ENCODE peak calls at places on chromosomes 6 and 20, in eight cellular contexts. G is right atrium auricular region, Q is psoas muscle, J is A549, O is SK-N-SH, N is AG04450, U is thoracic aorta, F is adrenal gland. A is an unnamed sample.
A peak's percentile ranks its signal among the peaks of the same experiment; 100 is the strongest.

GRCh38 chr6:140909620-140910019 is 1223.1 kb upstream of the GJE1 start:
- DNase-seq in J (no peak), O (no peak), F (no peak), G (no peak), U (no peak), Q (no peak), N (no peak), A (no peak)

GRCh38 chr20:58268421-58268821 is 40.0 kb upstream of the ANKRD60 start:
- DNase-seq in Q (no peak), G (no peak), J (peak; percentile 23), N (no peak), F (no peak), U (no peak), O (no peak), A (no peak)

GRCh38 chr20:63628246-63628975 is 1.5 kb upstream of the GMEB2 start:
- DNase-seq in G (peak; percentile 73), F (peak; percentile 69), Q (peak; percentile 59), J (peak; percentile 92), N (peak; percentile 16), U (no peak), O (peak; percentile 70), A (peak; percentile 74)

GRCh38 chr6:142531727-142532126 is 229.9 kb downstream of the ADGRG6 start:
- DNase-seq in G (no peak), J (no peak), N (no peak), Q (no peak), F (no peak), U (no peak), O (no peak), A (no peak)

GRCh38 chr6:21594427-21595264 is 1.1 kb downstream of the SOX4 start:
- DNase-seq in N (no peak), G (peak; percentile 72), Q (peak; percentile 56), J (peak; percentile 58), F (peak; percentile 67), O (peak; percentile 59), U (peak; percentile 9), A (peak; percentile 81)

GRCh38 chr20:32963176-32963575 is 41.1 kb downstream of the SUN5 start:
- DNase-seq in U (no peak), G (no peak), Q (no peak), O (peak; percentile 5), F (no peak), N (no peak), J (no peak), A (peak; percentile 36)

GRCh38 chr20:62452475-62453095 is 23.2 kb downstream of the GATA5 start:
- DNase-seq in U (no peak), Q (no peak), J (no peak), F (no peak), G (no peak), O (no peak), N (no peak), A (no peak)

GRCh38 chr20:8473459-8473858 is 341.4 kb downstream of the PLCB1 start:
- DNase-seq in G (no peak), O (no peak), U (no peak), N (no peak), Q (no peak), F (no peak), J (no peak), A (no peak)

GRCh38 chr6:42692151-42692911 is 30.1 kb downstream of the PRPH2 start:
- DNase-seq in G (peak; percentile 54), J (no peak), O (no peak), Q (peak; percentile 33), N (no peak), F (peak; percentile 76), U (no peak), A (no peak)

GRCh38 chr20:14921546-14921945 is 584.1 kb upstream of the FLRT3 start:
- DNase-seq in U (no peak), O (no peak), G (no peak), F (no peak), N (no peak), Q (no peak), J (no peak), A (no peak)

GRCh38 chr6:106085984-106086832 is at the start of gene PRDM1:
- DNase-seq in U (no peak), J (peak; percentile 89), Q (peak; percentile 71), G (no peak), N (no peak), F (peak; percentile 69), O (peak; percentile 69), A (peak; percentile 86)

GRCh38 chr20:18101125-18101820 is 36.4 kb upstream of the KAT14 start:
- DNase-seq in O (no peak), G (no peak), J (no peak), F (no peak), Q (no peak), N (no peak), U (no peak), A (no peak)

GRCh38 chr6:32371204-32371603 is 499 bp downstream of the TSBP1 start:
- DNase-seq in N (no peak), F (no peak), G (no peak), U (no peak), Q (no peak), J (no peak), O (no peak), A (no peak)

DNA sequence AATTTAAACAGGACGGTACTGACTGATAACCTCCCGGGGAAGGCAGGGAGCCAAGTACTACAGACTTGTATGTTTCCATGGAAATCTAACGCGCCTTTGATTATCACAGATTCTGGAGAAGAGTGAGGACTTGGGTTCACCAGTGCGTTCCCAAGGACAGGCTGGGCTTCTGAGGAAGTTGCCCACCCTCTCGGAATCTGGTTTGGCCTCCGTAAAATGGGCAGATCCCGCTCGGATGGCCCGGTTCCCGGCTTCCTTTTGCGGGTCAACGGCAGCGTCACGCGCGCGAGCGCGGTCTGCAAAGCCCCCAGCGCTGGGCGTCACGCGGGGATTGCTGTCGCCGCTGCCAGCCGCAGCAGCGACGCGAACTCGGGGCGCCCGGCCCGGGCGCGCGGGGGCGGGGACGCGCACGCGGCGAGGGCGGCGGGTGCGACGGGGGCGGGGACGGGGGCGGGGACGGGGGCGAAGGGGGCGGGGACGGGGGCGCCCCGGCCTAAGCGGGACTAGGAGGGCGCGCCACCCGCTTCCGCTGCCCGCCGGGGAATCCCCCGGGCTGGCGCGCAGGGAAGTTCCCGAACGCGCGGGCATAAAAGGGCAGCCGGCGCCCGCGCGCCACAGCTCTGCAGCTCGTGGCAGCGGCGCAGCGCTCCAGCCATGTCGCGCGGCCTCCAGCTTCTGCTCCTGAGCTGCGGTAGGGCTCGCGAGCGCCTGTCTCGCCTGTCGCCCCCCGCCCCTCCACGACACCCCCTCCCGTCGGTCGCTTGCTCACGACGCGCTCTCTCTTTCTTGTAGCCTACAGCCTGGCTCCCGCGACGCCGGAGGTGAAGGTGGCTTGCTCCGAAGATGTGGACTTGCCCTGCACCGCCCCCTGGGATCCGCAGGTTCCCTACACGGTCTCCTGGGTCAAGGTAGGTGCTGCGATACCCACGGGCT is at the start of gene CD83:
- DNase-seq in N (no peak), Q (peak; percentile 73), O (peak; percentile 99), U (no peak), G (no peak), F (peak; percentile 68), J (peak; percentile 38), A (peak; percentile 78)
- TF ChIP-seq CTCF in N (peak; percentile 23), Q (peak; percentile 6), O (peak; percentile 32), U (no peak), G (peak; percentile 37), F (no peak), J (no peak), A (no peak)

DNA sequence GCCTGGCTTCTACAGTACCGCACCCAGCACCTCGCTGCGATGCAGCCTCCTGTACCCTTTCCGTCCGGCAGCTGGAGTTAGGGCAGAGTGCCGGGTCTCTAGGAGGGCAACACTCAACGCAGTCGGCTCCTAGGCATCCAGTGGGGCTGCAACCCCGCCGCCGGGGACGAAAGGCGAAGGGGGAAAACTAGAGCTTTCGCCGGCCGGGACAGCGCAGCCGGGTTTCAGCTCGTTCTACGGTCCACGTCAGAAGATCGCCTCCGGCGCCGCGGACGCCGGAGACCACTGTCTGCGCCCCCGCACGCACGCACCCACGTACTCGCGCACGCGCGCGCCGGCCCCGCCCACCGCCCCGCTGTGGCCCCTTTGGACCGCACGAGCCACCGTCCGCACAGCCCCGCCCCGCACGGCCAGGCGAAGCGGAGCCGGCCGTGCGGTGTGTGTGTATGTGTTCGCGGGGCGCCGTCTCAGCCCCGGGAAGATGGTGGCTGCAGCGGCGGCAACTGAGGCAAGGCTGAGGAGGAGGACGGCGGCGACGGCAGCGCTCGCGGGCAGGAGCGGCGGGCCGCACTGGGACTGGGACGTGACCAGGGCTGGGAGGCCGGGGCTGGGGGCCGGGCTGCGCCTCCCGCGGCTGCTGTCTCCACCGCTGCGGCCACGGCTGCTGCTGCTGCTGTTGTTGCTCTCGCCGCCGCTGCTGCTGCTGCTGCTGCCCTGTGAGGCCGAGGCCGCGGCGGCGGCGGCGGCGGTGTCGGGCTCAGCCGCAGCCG is at the start of gene ATRN:
- DNase-seq in J (peak; percentile 90), F (peak; percentile 93), O (peak; percentile 99), U (peak; percentile 75), G (peak; percentile 84), N (peak; percentile 72), Q (peak; percentile 95), A (peak; percentile 92)
- H3K27ac ChIP-seq in J (peak within 1 kb of the TSS; percentile 91), F (peak within 1 kb of the TSS; percentile 62), O (peak within 1 kb of the TSS; percentile 86), U (peak within 1 kb of the TSS; percentile 82), G (peak within 1 kb of the TSS; percentile 91), N (peak within 1 kb of the TSS; percentile 94), Q (peak within 1 kb of the TSS; percentile 83), A (peak within 1 kb of the TSS; percentile 85)

DNA sequence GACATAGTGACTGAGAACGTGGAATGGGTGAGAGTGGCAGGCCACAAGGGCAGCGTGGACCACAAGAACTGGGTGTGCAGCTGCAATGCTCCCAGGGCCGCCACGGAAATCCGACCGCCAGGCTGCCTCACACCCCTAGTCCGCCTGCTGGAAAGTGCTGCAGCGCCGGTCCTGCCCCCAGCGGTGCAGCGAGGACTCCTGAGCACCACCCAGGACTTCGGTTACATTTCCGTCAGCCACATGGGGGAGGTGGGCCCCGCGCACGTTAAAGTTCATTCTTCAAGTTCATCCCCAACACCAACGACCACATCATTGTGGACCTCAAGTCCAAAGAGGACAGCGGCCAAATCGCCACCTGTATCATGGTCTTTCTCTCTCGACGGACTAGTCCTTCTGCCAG is 126.1 kb upstream of the CARMIL1 start:
- DNase-seq in O (no peak), U (no peak), Q (no peak), J (no peak), N (no peak), G (no peak), F (no peak), A (no peak)
- H3K9me3 ChIP-seq in O (no peaks in the 10 kb centered on the region), U (peaks cover 5% of the 10 kb centered on the region), Q (peaks cover 8% of the 10 kb centered on the region), J (peaks cover 1% of the 10 kb centered on the region), N (peaks cover 8% of the 10 kb centered on the region), G (no peaks in the 10 kb centered on the region), F (no peaks in the 10 kb centered on the region), A (peaks cover under 1% of the 10 kb centered on the region)

DNA sequence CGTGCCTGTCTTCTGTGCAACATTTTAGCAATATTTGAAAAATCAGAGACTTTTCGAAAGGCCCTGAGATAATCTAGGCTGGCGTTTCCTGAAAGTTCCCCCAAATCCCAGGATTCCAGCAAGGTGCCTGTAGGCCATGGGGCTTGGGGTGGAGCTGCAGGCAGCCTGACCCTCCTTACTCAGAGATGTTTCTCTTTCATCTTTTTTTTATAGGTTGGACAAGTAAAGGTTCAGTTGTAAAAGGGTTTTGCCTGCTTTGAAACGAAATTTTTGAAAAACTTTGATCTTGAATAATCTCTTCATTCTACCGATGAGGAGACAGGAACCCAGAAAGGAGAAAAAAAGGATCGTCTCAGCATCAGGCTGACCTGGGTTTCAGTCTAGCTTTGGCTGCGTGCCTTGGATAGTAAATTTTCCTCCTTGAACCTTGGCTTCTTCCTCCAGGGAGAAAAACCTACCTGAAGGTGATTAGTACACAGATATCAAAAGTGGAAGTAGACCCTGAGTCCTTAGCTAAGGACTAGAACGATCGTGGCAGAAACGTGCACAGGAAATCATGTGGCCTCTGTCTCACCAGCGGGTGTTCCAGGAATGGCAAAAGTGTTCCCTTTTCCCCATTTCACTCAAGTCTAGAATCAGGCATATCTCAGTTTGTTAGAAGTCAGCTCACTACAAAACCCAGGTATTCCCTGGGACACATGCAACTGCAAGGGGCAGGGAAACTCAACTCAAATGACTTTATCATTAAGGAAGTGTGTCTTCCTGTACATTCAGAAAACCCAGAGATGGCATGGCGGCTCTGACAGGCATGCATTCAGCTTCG is 128.2 kb upstream of the PTPN1 start:
- DNase-seq in J (no peak), F (no peak), G (no peak), U (no peak), O (no peak), N (no peak), Q (no peak), A (no peak)
- TF ChIP-seq CTCF in J (no peak), F (no peak), G (no peak), U (no peak), O (no peak), N (no peak), Q (no peak), A (no peak)

A was measured in sigmoid colon.